ENCODE peak calls at places on chromosomes 13 and 19, in six cellular contexts. Y is stimulated activated CD8-positive, alpha-beta memory T cell treated with anti-CD3 and anti-CD28 coated beads, Interleukin-15, amount 100 ng/mL, for 24 hours; F is OCI-LY7; O is GM23248; H is left colon; A is hypothalamus. Q is an unnamed sample.
A peak's percentile ranks its signal among the peaks of the same experiment; 100 is the strongest.

GRCh38 chr19:31531326-31531725 is 182.1 kb upstream of the TSHZ3 start:
- DNase-seq in Y (no peak), A (no peak), O (no peak), F (no peak), H (no peak), Q (no peak)

GRCh38 chr19:5149930-5150329 is 181.0 kb downstream of the KDM4B start:
- DNase-seq in Y (no peak), O (no peak), H (no peak), F (no peak), A (no peak), Q (no peak)

GRCh38 chr19:49224856-49225255 is 67.3 kb downstream of the TRPM4 start:
- DNase-seq in Y (no peak), F (peak; percentile 72), A (no peak), H (peak; percentile 75), O (peak; percentile 79), Q (peak; percentile 53)

GRCh38 chr19:47110521-47111080 is 3.0 kb downstream of the ZC3H4 start:
- DNase-seq in F (peak; percentile 72), O (peak; percentile 25), A (no peak), H (peak; percentile 58), Y (no peak), Q (no peak)

GRCh38 chr13:86464193-86464592 is 665.0 kb upstream of the SLITRK6 start:
- DNase-seq in O (peak; percentile 2), F (no peak), H (no peak), A (no peak), Y (no peak), Q (no peak)

GRCh38 chr19:54418030-54418929 is 3.0 kb downstream of the TTYH1 start:
- DNase-seq in A (no peak), H (no peak), Y (no peak), F (no peak), O (peak; percentile 52), Q (no peak)

GRCh38 chr19:917323-918151 is at the start of gene KISS1R:
- DNase-seq in Y (no peak), F (peak; percentile 78), A (no peak), H (peak; percentile 53), O (peak; percentile 54), Q (no peak)

GRCh38 chr13:29165840-29166239 is 345.7 kb downstream of the MTUS2 start:
- DNase-seq in O (peak; percentile 2), Y (no peak), H (no peak), A (no peak), F (no peak), Q (no peak)

GRCh38 chr19:49830766-49831165 is 12.7 kb downstream of the MED25 start:
- DNase-seq in O (no peak), A (no peak), F (no peak), Y (no peak), H (no peak), Q (no peak)

GRCh38 chr13:97434417-97435296 is 688 bp downstream of the RAP2A start:
- DNase-seq in H (peak; percentile 64), O (peak; percentile 62), A (no peak), Y (peak; percentile 13), F (peak; percentile 26), Q (peak; percentile 32)

GRCh38 chr13:30690282-30691188 is 44.8 kb upstream of the ALOX5AP start:
- DNase-seq in F (peak; percentile 73), H (peak; percentile 79), A (peak; percentile 42), Y (no peak), O (peak; percentile 96), Q (no peak)

GRCh38 chr13:40408602-40409001 is 257.8 kb downstream of the FOXO1 start:
- DNase-seq in O (peak; percentile 43), F (no peak), Y (no peak), H (no peak), A (no peak), Q (no peak)

GRCh38 chr19:30302076-30302475 is 70.1 kb upstream of the ZNF536 start:
- DNase-seq in A (no peak), H (no peak), Y (no peak), O (no peak), F (no peak), Q (no peak)

GRCh38 chr13:20360041-20360491 is 127.9 kb upstream of the GJB6 start:
- DNase-seq in F (no peak), Y (no peak), H (no peak), O (peak; percentile 42), A (no peak), Q (no peak)

GRCh38 chr13:73428137-73428536 is 369.3 kb downstream of the KLF5 start:
- DNase-seq in Y (no peak), A (no peak), H (no peak), F (no peak), O (peak; percentile 52), Q (no peak)

GRCh38 chr19:15501596-15501995 is 6.7 kb upstream of the CYP4F22 start:
- DNase-seq in Y (no peak), A (no peak), H (no peak), O (no peak), F (no peak), Q (no peak)

GRCh38 chr13:95641291-95641811 is 3.2 kb downstream of the DZIP1 start:
- DNase-seq in F (no peak), A (no peak), H (peak; percentile 21), O (peak; percentile 33), Y (no peak), Q (peak; percentile 79)

GRCh38 chr19:31145909-31146453 is 203.3 kb downstream of the TSHZ3 start:
- DNase-seq in Y (no peak), H (no peak), F (no peak), A (no peak), O (no peak), Q (no peak)

GRCh38 chr13:112098699-112099098 is 31.8 kb downstream of the SOX1 start:
- DNase-seq in Y (no peak), A (no peak), F (no peak), H (no peak), O (no peak), Q (no peak)

GRCh38 chr19:42099336-42099925 is 23.5 kb downstream of the ZNF574 start:
- DNase-seq in H (no peak), F (no peak), Y (no peak), O (no peak), A (no peak), Q (no peak)

GRCh38 chr19:16372065-16372915 is 47.7 kb downstream of the KLF2 start:
- DNase-seq in F (no peak), Y (no peak), H (no peak), O (no peak), A (no peak), Q (no peak)

GRCh38 chr19:3346677-3347353 is 19.6 kb upstream of the NFIC start:
- DNase-seq in O (peak; percentile 83), A (peak; percentile 43), H (peak; percentile 59), F (no peak), Y (no peak), Q (peak; percentile 78)

GRCh38 chr19:29410974-29411615 is 114.7 kb upstream of the VSTM2B start:
- DNase-seq in Y (no peak), H (no peak), A (no peak), O (peak; percentile 7), F (no peak), Q (peak; percentile 71)

GRCh38 chr19:28489126-28489660 is 723.8 kb downstream of the UQCRFS1 start:
- DNase-seq in O (no peak), H (no peak), A (no peak), F (no peak), Y (no peak), Q (no peak)

GRCh38 chr19:1265611-1266115 is 3.5 kb upstream of the CIRBP start:
- DNase-seq in A (no peak), Y (no peak), F (no peak), H (peak; percentile 66), O (peak; percentile 97), Q (peak; percentile 70)

GRCh38 chr13:27117947-27118346 is 53.7 kb downstream of the USP12 start:
- DNase-seq in O (no peak), Y (no peak), A (no peak), F (no peak), H (no peak), Q (no peak)

GRCh38 chr13:59747529-59747928 is 416.2 kb downstream of the DIAPH3 start:
- DNase-seq in A (no peak), F (peak; percentile 7), O (no peak), Y (no peak), H (no peak), Q (no peak)

GRCh38 chr13:34701919-34702318 is 240.2 kb upstream of the NBEA start:
- DNase-seq in Y (no peak), F (no peak), H (no peak), A (no peak), O (no peak), Q (no peak)

GRCh38 chr19:50705422-50706019 is 14.1 kb downstream of the SHANK1 start:
- DNase-seq in O (peak; percentile 88), H (no peak), A (no peak), F (peak; percentile 67), Y (no peak), Q (peak; percentile 46)

GRCh38 chr13:44649118-44649455 is 73.0 kb upstream of the TSC22D1 start:
- DNase-seq in O (no peak), H (no peak), Y (no peak), F (no peak), A (no peak), Q (no peak)

GRCh38 chr19:42249769-42250168 is 5.2 kb downstream of the ERF start:
- DNase-seq in F (no peak), H (no peak), A (no peak), Y (no peak), O (no peak), Q (no peak)

GRCh38 chr19:16285769-16286564 is 38.7 kb upstream of the KLF2 start:
- DNase-seq in H (no peak), A (no peak), F (no peak), Y (no peak), O (no peak), Q (no peak)

GRCh38 chr19:53945441-53945840 is 17.3 kb upstream of the CACNG8 start:
- DNase-seq in A (no peak), H (no peak), Y (no peak), O (peak; percentile 31), F (no peak), Q (peak; percentile 59)

GRCh38 chr13:40993987-40994386 is 25.1 kb downstream of the ELF1 start:
- DNase-seq in Y (no peak), H (no peak), F (no peak), A (no peak), O (no peak), Q (no peak)

Q was measured in dorsolateral prefrontal cortex.